ENCODE peak calls at places on chromosomes 12 and 14, in five cellular contexts. B, H, F, T and S are unnamed samples.

GRCh38 chr12:106753526-106753925 is 21.0 kb upstream of the RIC8B start:
- DNase-seq in B (no peak), H (peak), F (no peak), T (no peak), S (no peak)

GRCh38 chr14:92520102-92520651 is 6.6 kb downstream of the RIN3 start:
- DNase-seq in B (no peak), H (no peak), F (no peak), T (no peak), S (no peak)

GRCh38 chr12:90076851-90077319 is 368.2 kb upstream of the ATP2B1 start:
- DNase-seq in B (no peak), H (no peak), F (no peak), T (no peak), S (no peak)

GRCh38 chr12:81416571-81416970 is 338.7 kb downstream of the ACSS3 start:
- DNase-seq in B (no peak), H (no peak), F (no peak), T (no peak), S (no peak)

GRCh38 chr14:36773136-36773540 is 111.5 kb downstream of the PAX9 start:
- DNase-seq in B (no peak), H (no peak), F (no peak), T (peak), S (no peak)

GRCh38 chr12:109744026-109744425 is 30.4 kb downstream of the FAM222A start:
- DNase-seq in B (peak), H (peak), F (no peak), T (no peak), S (peak)

GRCh38 chr14:28254768-28255167 is 511.8 kb upstream of the FOXG1 start:
- DNase-seq in B (no peak), H (no peak), F (no peak), T (peak), S (no peak)

GRCh38 chr12:26524862-26525465 is 308.0 kb downstream of the ITPR2 start:
- DNase-seq in B (no peak), H (no peak), F (no peak), T (peak), S (no peak)

GRCh38 chr14:77181603-77182437 is at the start of gene TMEM63C:
- DNase-seq in B (no peak), H (peak), F (peak), T (peak), S (peak)

GRCh38 chr14:104419865-104420458 is 159.6 kb upstream of the C14orf180 start:
- DNase-seq in B (no peak), H (no peak), F (no peak), T (no peak), S (no peak)

GRCh38 chr14:67680121-67680602 is 5.7 kb upstream of the VTI1B start:
- DNase-seq in B (no peak), H (no peak), F (no peak), T (peak), S (no peak)

DNA sequence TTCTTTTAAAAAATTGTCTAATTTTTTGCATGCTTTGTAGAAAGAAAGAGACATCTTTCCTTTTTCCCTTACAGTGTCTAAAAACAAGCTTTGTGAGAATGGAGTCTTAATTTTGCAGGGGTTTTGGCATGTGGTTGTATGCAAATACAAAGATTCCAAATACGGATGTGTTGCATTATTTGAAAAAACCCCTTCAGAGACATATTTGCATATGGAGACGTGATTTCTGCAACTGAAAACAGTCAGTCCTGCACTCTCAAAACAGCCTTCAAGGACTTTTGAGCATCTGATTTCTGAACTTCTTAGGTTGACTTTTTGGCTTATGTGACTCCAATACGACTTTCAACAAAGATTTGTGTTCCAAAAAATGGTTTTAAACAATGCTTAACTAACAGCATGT is 7.8 kb downstream of the IRAK3 start:
- DNase-seq in B (no peak), H (no peak), F (no peak), T (no peak), S (no peak)
- H3K4me3 ChIP-seq in B (no peak), H (no peak), F (no peak), T (no peak), S (no peak)

GRCh38 chr12:54128466-54128865 is 60.3 kb downstream of the SMUG1 start:
- DNase-seq in B (no peak), H (no peak), F (no peak), T (no peak), S (no peak)

GRCh38 chr12:54126696-54127537 is 61.9 kb downstream of the SMUG1 start:
- DNase-seq in B (no peak), H (peak), F (no peak), T (peak), S (peak)

GRCh38 chr12:54129028-54129903 is 59.5 kb downstream of the SMUG1 start:
- DNase-seq in B (no peak), H (no peak), F (no peak), T (no peak), S (no peak)

GRCh38 chr12:54125950-54126695 is 62.7 kb downstream of the SMUG1 start:
- DNase-seq in B (no peak), H (peak), F (no peak), T (no peak), S (peak)

DNA sequence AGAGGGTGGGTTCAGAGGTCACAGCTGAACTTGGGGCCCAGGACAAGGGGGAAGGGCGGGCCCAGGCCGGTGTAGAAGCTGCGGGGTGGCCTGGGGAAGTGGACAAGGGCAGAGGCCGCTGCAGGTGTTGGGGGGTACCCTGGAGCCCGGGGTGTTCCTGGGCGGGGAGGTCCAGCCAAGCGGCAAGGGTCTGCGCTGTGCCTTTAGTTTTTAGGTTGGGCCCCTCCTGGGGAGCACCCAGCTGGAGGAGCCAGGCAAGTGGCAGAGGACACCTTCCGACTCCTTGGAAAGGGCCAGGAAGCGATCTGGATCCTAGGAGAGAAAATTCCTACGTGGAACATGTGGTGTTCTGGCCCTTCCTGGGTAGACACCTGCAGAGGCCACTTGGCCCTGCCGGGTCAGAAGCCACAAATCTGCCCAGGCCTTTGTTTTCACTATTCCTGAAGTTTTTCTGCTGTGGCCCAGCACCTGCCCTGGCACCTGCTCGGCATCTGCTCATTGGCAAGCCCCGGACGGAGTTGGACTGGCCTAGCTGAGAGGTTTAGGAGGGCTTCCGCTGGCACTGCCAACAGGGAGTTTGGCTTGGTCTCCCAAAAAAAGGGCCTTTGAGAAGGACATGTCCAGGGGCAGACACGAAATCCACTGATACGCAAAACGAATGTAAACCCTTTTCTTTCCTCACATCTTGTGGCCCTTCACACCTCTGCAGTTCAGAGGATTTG is 61.1 kb downstream of the SMUG1 start:
- DNase-seq in B (no peak), H (no peak), F (no peak), T (no peak), S (no peak)
- H3K4me3 ChIP-seq in B (peak), H (peak), F (no peak), T (peak), S (no peak)

GRCh38 chr14:26286806-26287205 is 311.0 kb downstream of the NOVA1 start:
- DNase-seq in B (no peak), H (no peak), F (no peak), T (no peak), S (no peak)

GRCh38 chr14:26290007-26290530 is 307.8 kb downstream of the NOVA1 start:
- DNase-seq in B (no peak), H (no peak), F (no peak), T (no peak), S (no peak)

GRCh38 chr14:26281280-26281998 is 316.4 kb downstream of the NOVA1 start:
- DNase-seq in B (no peak), H (no peak), F (no peak), T (peak), S (no peak)

GRCh38 chr14:26282578-26282977 is 315.3 kb downstream of the NOVA1 start:
- DNase-seq in B (no peak), H (no peak), F (no peak), T (peak), S (no peak)

GRCh38 chr14:26286066-26286791 is 311.6 kb downstream of the NOVA1 start:
- DNase-seq in B (no peak), H (no peak), F (no peak), T (no peak), S (no peak)
- H3K4me3 ChIP-seq in B (no peak), H (no peak), F (no peak), T (no peak), S (no peak)

GRCh38 chr14:88790501-88791251 is 2.1 kb downstream of the EML5 start:
- DNase-seq in B (no peak), H (no peak), F (no peak), T (no peak), S (no peak)
- H3K4me3 ChIP-seq in B (no peak), H (no peak), F (no peak), T (no peak), S (no peak)

GRCh38 chr12:128381961-128382360 is 115.0 kb downstream of the TMEM132C start:
- DNase-seq in B (no peak), H (no peak), F (no peak), T (no peak), S (no peak)
- H3K4me3 ChIP-seq in B (no peak), H (no peak), F (no peak), T (no peak), S (no peak)

DNA sequence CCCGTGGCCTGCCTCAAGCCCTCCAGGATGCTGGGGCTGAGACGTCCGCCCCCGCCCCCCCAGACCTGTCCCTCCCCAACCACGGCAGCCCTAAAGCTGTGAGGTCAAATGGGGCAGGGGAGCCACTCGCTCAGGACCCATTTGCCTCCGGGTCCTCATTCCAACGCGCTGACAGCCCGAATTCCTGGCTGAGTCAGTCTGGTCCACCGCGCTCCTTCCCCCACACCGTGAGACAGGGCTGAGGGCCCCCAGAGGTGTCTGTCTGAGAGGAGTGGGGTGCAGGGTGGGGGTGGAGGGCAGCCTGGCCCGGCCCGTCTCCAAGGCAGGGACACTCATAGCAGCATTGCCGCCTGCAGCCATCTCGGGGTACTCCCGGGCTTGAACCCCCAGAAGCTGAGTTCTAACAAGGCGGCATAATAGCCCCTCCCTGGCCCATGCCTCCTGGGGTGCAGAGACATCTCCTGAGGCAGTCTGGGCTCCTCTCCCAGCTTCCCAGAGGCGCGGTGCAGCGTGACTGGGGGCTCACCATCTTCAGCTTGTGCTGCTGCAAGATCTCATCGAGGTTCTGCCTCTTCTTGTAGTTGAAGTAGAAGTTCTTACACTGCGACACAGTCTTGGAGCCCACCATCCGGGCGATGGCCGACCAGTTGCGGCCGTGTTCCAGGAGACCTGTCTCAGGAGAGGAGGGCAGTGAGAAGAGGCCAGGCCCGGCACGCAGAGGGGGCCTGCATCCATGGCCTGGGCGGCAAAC is 90.5 kb downstream of the RFLNA start:
- DNase-seq in B (no peak), H (no peak), F (no peak), T (peak), S (no peak)
- H3K4me3 ChIP-seq in B (no peak), H (no peak), F (no peak), T (no peak), S (no peak)